ENCODE peak calls at places on chromosomes 7 and 10, in five cellular contexts. B is GM12891, T is HepG2, J is K562, X is H1. O is an unnamed sample.
A peak's percentile ranks its signal among the peaks of the same experiment; 100 is the strongest.

GRCh38 chr10:119461380-119461779 is 81.1 kb downstream of the RGS10 start:
- DNase-seq in T (no peak), X (no peak), J (no peak), B (no peak), O (no peak)

GRCh38 chr10:118407742-118408141 is 65.6 kb upstream of the FAM204A start:
- DNase-seq in T (no peak), B (no peak), J (no peak), X (no peak), O (no peak)

GRCh38 chr7:80837345-80837744 is 81.5 kb downstream of the SEMA3C start:
- DNase-seq in T (no peak), B (no peak), X (no peak), J (no peak), O (no peak)

GRCh38 chr7:121205777-121206176 is 123.0 kb upstream of the WNT16 start:
- DNase-seq in X (no peak), J (no peak), B (no peak), T (no peak), O (no peak)

GRCh38 chr7:137480824-137481365 is 137.4 kb upstream of the PTN start:
- DNase-seq in X (no peak), B (no peak), J (no peak), T (no peak), O (no peak)

GRCh38 chr10:96431211-96431970 is 72.6 kb upstream of the OPALIN start:
- DNase-seq in B (no peak), J (no peak), T (no peak), X (no peak), O (no peak)

GRCh38 chr10:100562008-100562672 is 26.4 kb downstream of the HIF1AN start:
- DNase-seq in B (peak; percentile 73), J (peak; percentile 72), T (peak; percentile 32), X (peak; percentile 36), O (peak; percentile 54)

GRCh38 chr10:30583778-30584415 is 45.7 kb downstream of the LYZL2 start:
- DNase-seq in B (no peak), X (no peak), T (peak; percentile 84), J (peak; percentile 49), O (no peak)

GRCh38 chr10:33204049-33204448 is 130.4 kb downstream of the NRP1 start:
- DNase-seq in T (no peak), B (no peak), J (no peak), X (no peak), O (no peak)

GRCh38 chr7:108268200-108268820 is 138.1 kb upstream of the LAMB4 start:
- DNase-seq in B (no peak), X (no peak), J (no peak), T (no peak), O (no peak)

GRCh38 chr10:122515022-122515424 is 45.5 kb upstream of the DMBT1 start:
- DNase-seq in X (no peak), B (no peak), T (no peak), J (no peak), O (no peak)

GRCh38 chr10:127153166-127153565 is 43.2 kb downstream of the INSYN2A start:
- DNase-seq in J (no peak), B (no peak), T (no peak), X (no peak), O (no peak)

GRCh38 chr7:149240637-149241036 is 1.2 kb downstream of the ZNF212 start:
- DNase-seq in X (no peak), T (no peak), J (no peak), B (no peak), O (no peak)

GRCh38 chr7:24442170-24442777 is 131.0 kb upstream of the PALS2 start:
- DNase-seq in X (no peak), J (no peak), T (no peak), B (no peak), O (no peak)

GRCh38 chr7:43302773-43303172 is 190.3 kb downstream of the HECW1 start:
- DNase-seq in J (no peak), T (no peak), X (no peak), B (no peak), O (no peak)

GRCh38 chr10:2197663-2198062 is 460.3 kb upstream of the ADARB2 start:
- DNase-seq in T (no peak), X (no peak), J (no peak), B (no peak), O (no peak)

GRCh38 chr7:120743128-120743527 is 114.8 kb downstream of the TSPAN12 start:
- DNase-seq in X (no peak), B (no peak), T (no peak), J (no peak), O (no peak)

GRCh38 chr10:84540617-84541288 is 212.4 kb downstream of the CCSER2 start:
- DNase-seq in B (peak; percentile 64), J (peak; percentile 81), T (peak; percentile 47), X (no peak), O (peak; percentile 64)

GRCh38 chr7:3710122-3710521 is 409.1 kb downstream of the SDK1 start:
- DNase-seq in X (no peak), B (no peak), J (no peak), T (no peak), O (no peak)

GRCh38 chr7:83579740-83580139 is 69.2 kb downstream of the SEMA3E start:
- DNase-seq in T (no peak), B (no peak), J (no peak), X (no peak), O (no peak)

GRCh38 chr10:129922598-129923123 is 41.4 kb downstream of the EBF3 start:
- DNase-seq in X (no peak), B (no peak), J (no peak), T (no peak), O (no peak)

GRCh38 chr10:34758447-34758996 is 56.6 kb downstream of the PARD3 start:
- DNase-seq in X (no peak), T (peak; percentile 22), B (no peak), J (peak; percentile 56), O (no peak)

GRCh38 chr10:31018977-31019376 is 12.7 kb downstream of the ZNF438 start:
- DNase-seq in T (peak; percentile 81), B (no peak), X (no peak), J (no peak), O (no peak)

GRCh38 chr7:87234949-87235348 is 15.4 kb upstream of the TMEM243 start:
- DNase-seq in T (no peak), B (no peak), X (no peak), J (no peak), O (no peak)

GRCh38 chr10:6280291-6280690 is 77.6 kb downstream of the PFKFB3 start:
- DNase-seq in B (no peak), X (no peak), J (no peak), T (no peak), O (no peak)

GRCh38 chr10:100146875-100147665 is 38.8 kb downstream of the ERLIN1 start:
- DNase-seq in B (no peak), J (no peak), X (no peak), T (no peak), O (no peak)

GRCh38 chr10:87862644-87863101 is 660 bp downstream of the KLLN start:
- DNase-seq in B (peak; percentile 28), J (peak; percentile 29), T (no peak), X (no peak), O (peak; percentile 30)

GRCh38 chr7:47571355-47572100 is 10.4 kb downstream of the TNS3 start:
- DNase-seq in B (no peak), J (no peak), T (peak; percentile 90), X (no peak), O (no peak)

GRCh38 chr10:13231190-13231589 is 3.0 kb downstream of the UCMA start:
- DNase-seq in B (no peak), T (no peak), J (no peak), X (no peak), O (no peak)

GRCh38 chr7:43041105-43041504 is 71.3 kb upstream of the HECW1 start:
- DNase-seq in T (no peak), X (no peak), B (no peak), J (peak; percentile 32), O (no peak)

GRCh38 chr7:103668538-103668937 is 222.5 kb upstream of the SLC26A5 start:
- DNase-seq in B (no peak), J (no peak), X (no peak), T (no peak), O (no peak)

GRCh38 chr7:150738092-150739044 is 1.1 kb downstream of the GIMAP5 start:
- DNase-seq in B (no peak), T (no peak), X (no peak), J (no peak), O (no peak)

GRCh38 chr7:150739045-150739432 is 1.8 kb downstream of the GIMAP5 start:
- DNase-seq in J (no peak), X (no peak), B (no peak), T (peak; percentile 11), O (no peak)

GRCh38 chr7:150736864-150737263 is 354 bp upstream of the GIMAP5 start:
- DNase-seq in B (no peak), X (no peak), T (no peak), J (no peak), O (no peak)

GRCh38 chr7:150735596-150736358 is 1.4 kb upstream of the GIMAP5 start:
- DNase-seq in B (no peak), T (no peak), X (peak; percentile 31), J (no peak), O (no peak)

GRCh38 chr7:150737265-150738055 is at the start of gene GIMAP5:
- DNase-seq in J (no peak), B (no peak), X (no peak), T (no peak), O (no peak)
- TF ChIP-seq POLR2AphosphoS5 in J (no peak), B (peak; percentile 50), X (no peak), T (no peak), O (peak; percentile 48)

GRCh38 chr7:151743481-151743983 is 133.4 kb downstream of the PRKAG2 start:
- DNase-seq in X (no peak), B (no peak), T (no peak), J (no peak), O (no peak)

GRCh38 chr7:151744051-151744580 is 132.8 kb downstream of the PRKAG2 start:
- DNase-seq in T (no peak), B (no peak), X (no peak), J (no peak), O (no peak)

GRCh38 chr7:151744656-151745055 is 132.3 kb downstream of the PRKAG2 start:
- DNase-seq in T (no peak), J (no peak), B (no peak), X (no peak), O (no peak)

GRCh38 chr7:151745706-151746105 is 131.2 kb downstream of the PRKAG2 start:
- DNase-seq in X (no peak), J (no peak), T (no peak), B (no peak), O (no peak)

GRCh38 chr7:151745090-151745638 is 131.8 kb downstream of the PRKAG2 start:
- DNase-seq in T (peak; percentile 95), J (peak; percentile 52), X (no peak), B (no peak), O (no peak)
- TF ChIP-seq POLR2A in T (peak; percentile 73), J (no peak), X (no peak), B (no peak), O (no peak)

DNA sequence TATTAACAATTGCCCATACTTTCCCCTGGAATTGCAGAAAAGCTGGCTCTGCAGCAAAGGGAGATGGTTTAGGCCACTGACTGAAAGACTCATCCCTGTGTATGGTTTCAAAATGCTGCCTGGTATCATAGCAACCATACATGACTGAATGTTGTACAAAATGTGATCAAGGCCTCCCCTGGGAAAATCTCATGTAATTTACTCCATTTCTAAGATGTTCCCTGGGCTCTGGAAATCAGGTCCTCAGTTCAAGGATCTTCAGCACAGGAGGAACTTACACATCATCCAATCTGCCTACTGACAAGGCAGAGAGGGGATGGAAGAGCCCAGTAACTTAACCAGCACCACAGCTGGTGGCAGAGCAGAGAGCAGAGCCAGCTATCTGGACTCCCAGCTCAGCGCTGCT is 111.8 kb downstream of the JAZF1 start:
- DNase-seq in J (no peak), T (no peak), X (no peak), B (no peak), O (no peak)
- TF ChIP-seq TAF1 in J (no peak), T (no peak), X (no peak), B (no peak), O (no peak)

GRCh38 chr7:357531-358209 is 67.7 kb downstream of the FOXL3 start:
- DNase-seq in J (no peak), T (peak; percentile 46), B (no peak), X (no peak), O (no peak)
- TF ChIP-seq POLR2AphosphoS5 in J (no peak), T (no peak), B (no peak), X (no peak), O (no peak)

O was measured in GM12892.